ENCODE peak calls at places on chromosomes 5 and 9, in six cellular contexts. G is uterus; I is CD4-positive, alpha-beta T cell; V is cardiac muscle cell; D is right lobe of liver; J is heart left ventricle. L is an unnamed sample.
A peak's percentile ranks its signal among the peaks of the same experiment; 100 is the strongest.

GRCh38 chr9:69919461-69920061 is 98.9 kb downstream of the CFAP95 start:
- DNase-seq in G (no peak), I (no peak), V (peak; percentile 71), D (no peak), J (no peak), L (no peak)

GRCh38 chr5:136065588-136065987 is 36.8 kb downstream of the TGFBI start:
- DNase-seq in G (no peak), I (no peak), V (no peak), D (no peak), J (no peak), L (no peak)

GRCh38 chr5:88743231-88743879 is 139.6 kb downstream of the MEF2C start:
- DNase-seq in G (no peak), I (no peak), V (no peak), D (no peak), J (no peak), L (no peak)

GRCh38 chr9:109652971-109653370 is 127.0 kb upstream of the PALM2AKAP2 start:
- DNase-seq in G (no peak), I (no peak), V (peak; percentile 50), D (no peak), J (peak; percentile 21), L (no peak)

GRCh38 chr9:133991211-133991921 is 758 bp downstream of the VAV2 start:
- DNase-seq in G (no peak), I (no peak), V (no peak), D (peak; percentile 58), J (no peak), L (no peak)

GRCh38 chr9:103802068-103802467 is 292.0 kb upstream of the SMC2 start:
- DNase-seq in G (no peak), I (no peak), V (no peak), D (no peak), J (no peak), L (no peak)

GRCh38 chr5:122327110-122327509 is 15.1 kb downstream of the SNCAIP start:
- DNase-seq in G (no peak), I (no peak), V (no peak), D (no peak), J (no peak), L (no peak)

GRCh38 chr9:122382901-122383850 is 12.4 kb downstream of the PTGS1 start:
- DNase-seq in G (no peak), I (no peak), V (no peak), D (no peak), J (no peak), L (no peak)

GRCh38 chr5:156481741-156482140 is 154.8 kb downstream of the SGCD start:
- DNase-seq in G (no peak), I (no peak), V (no peak), D (no peak), J (no peak), L (no peak)

GRCh38 chr9:131039129-131039954 is 30.4 kb downstream of the LAMC3 start:
- DNase-seq in G (no peak), I (no peak), V (no peak), D (no peak), J (no peak), L (no peak)

GRCh38 chr9:131036529-131037335 is 27.8 kb downstream of the LAMC3 start:
- DNase-seq in G (no peak), I (no peak), V (no peak), D (no peak), J (no peak), L (no peak)

GRCh38 chr9:131036071-131036470 is 27.1 kb downstream of the LAMC3 start:
- DNase-seq in G (no peak), I (no peak), V (no peak), D (no peak), J (no peak), L (no peak)

GRCh38 chr9:131038256-131039128 is 29.5 kb downstream of the LAMC3 start:
- DNase-seq in G (no peak), I (no peak), V (no peak), D (no peak), J (no peak), L (no peak)

GRCh38 chr9:131037336-131038255 is 28.6 kb downstream of the LAMC3 start:
- DNase-seq in G (no peak), I (no peak), V (peak; percentile 77), D (no peak), J (no peak), L (no peak)
- H3K27me3 ChIP-seq in G (no peaks in the 10 kb centered on the region), I (no peaks in the 10 kb centered on the region), V (no peaks in the 10 kb centered on the region), D (no peaks in the 10 kb centered on the region), J (no peaks in the 10 kb centered on the region), L (no peaks in the 10 kb centered on the region)

GRCh38 chr5:138188632-138189031 is 9.7 kb downstream of the KIF20A start:
- DNase-seq in G (no peak), I (no peak), V (no peak), D (no peak), J (no peak), L (no peak)
- H3K27me3 ChIP-seq in G (no peaks in the 10 kb centered on the region), I (no peaks in the 10 kb centered on the region), V (no peaks in the 10 kb centered on the region), D (no peaks in the 10 kb centered on the region), J (no peaks in the 10 kb centered on the region), L (no peaks in the 10 kb centered on the region)

DNA sequence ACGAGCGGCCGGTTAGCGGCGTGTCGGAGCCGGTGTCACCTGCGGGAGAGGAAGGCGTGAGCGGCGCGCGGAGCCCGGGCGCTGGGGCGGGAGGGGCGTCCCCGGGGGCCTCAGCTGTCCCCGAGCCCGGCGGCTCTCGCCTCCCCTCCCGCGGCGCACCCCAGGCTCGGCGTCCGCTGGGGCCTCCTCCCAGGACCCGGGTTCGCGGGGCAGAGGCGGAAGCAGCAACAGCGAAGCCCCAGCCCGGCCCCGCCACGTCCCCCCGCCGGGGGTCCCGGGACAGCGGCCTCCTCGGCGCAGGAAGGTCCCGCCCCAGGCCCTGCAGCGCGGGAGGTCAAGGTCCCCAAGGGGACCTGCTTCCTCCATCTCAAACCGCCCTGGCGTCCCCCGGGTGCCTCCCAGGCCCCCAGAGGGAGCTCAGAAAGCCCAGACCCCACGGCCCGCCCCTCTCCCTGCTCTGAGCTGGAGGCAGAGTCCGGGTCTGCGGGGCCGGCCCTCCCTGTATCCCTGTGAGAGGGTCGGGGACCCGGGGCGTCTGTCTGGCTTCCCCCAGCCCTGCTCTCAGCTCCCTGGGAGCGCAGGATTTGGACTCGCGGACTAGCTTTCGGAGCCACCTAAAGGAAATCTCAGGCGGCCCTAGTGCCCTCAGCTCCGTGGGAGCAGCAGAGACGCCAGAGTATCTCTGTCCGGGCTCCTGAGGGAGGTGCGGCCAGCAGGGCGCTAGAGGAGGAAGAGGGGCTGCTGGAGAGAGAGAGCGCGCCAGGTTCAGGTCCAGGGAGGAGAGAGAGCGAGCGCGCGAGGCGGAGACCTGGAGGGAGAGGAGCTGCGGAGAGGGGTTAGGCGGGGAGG is 30.6 kb downstream of the EXOC3 start:
- DNase-seq in G (no peak), I (no peak), V (peak; percentile 64), D (peak; percentile 59), J (peak; percentile 48), L (no peak)
- H3K27me3 ChIP-seq in G (no peaks in the 10 kb centered on the region), I (peaks cover 18% of the 10 kb centered on the region), V (peaks cover 18% of the 10 kb centered on the region), D (no peaks in the 10 kb centered on the region), J (no peaks in the 10 kb centered on the region), L (peaks cover 37% of the 10 kb centered on the region)

DNA sequence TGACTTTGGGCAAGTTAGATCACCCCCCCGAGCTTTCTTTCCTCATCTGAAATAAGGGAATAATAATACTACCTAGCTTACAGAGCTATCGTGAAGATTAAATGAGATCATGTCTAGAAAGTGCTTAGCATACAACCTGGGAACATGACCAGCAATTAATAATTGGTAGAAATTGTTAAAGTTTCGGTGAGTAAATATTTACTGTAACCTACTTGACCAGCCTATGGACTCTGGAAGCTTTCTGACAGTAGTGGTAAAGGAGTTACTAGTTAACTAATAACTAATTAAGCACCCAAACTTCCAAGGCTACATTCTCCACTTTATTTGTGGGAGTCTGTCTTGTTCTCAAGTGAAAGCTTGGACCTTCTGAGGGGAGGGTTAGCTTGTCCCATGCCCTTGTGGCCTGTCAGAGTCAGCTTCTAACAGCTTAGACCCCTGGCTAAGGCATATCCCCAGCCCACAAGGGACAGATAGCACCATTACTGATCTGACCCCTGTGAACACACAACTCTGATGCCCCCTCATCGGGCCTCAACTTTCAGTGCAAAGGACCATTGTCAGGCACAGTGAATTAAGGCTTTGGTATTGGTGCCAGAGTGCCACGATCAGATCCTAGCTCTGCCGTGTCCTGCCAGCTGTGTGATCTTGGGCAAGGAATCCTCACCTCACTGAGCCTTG is 58.7 kb upstream of the SAP30L start:
- DNase-seq in G (no peak), I (no peak), V (no peak), D (no peak), J (no peak), L (no peak)
- H3K27me3 ChIP-seq in G (no peaks in the 10 kb centered on the region), I (no peaks in the 10 kb centered on the region), V (no peaks in the 10 kb centered on the region), D (no peaks in the 10 kb centered on the region), J (no peaks in the 10 kb centered on the region), L (no peaks in the 10 kb centered on the region)

GRCh38 chr9:14471041-14471440 is 157.1 kb upstream of the NFIB start:
- DNase-seq in G (no peak), I (no peak), V (no peak), D (no peak), J (no peak), L (no peak)
- H3K27me3 ChIP-seq in G (no peaks in the 10 kb centered on the region), I (no peaks in the 10 kb centered on the region), V (no peaks in the 10 kb centered on the region), D (no peaks in the 10 kb centered on the region), J (no peaks in the 10 kb centered on the region), L (peaks cover 1% of the 10 kb centered on the region)

GRCh38 chr9:1046639-1047604 is 3.2 kb upstream of the DMRT2 start:
- DNase-seq in G (no peak), I (no peak), V (peak; percentile 18), D (no peak), J (no peak), L (no peak)
- H3K27me3 ChIP-seq in G (peaks cover 9% of the 10 kb centered on the region), I (peaks cover 94% of the 10 kb centered on the region), V (peaks cover 98% of the 10 kb centered on the region), D (peaks cover 15% of the 10 kb centered on the region), J (peaks cover 100% of the 10 kb centered on the region), L (peaks cover 88% of the 10 kb centered on the region)